ENCODE peak calls at places on chromosomes 6 and 20, in five cellular contexts. Z is ELR, F is NCI-H510A, A is bronchial epithelial cell, R is NCI-H460. S is an unnamed sample.

GRCh38 chr20:33549229-33549628 is 59.3 kb downstream of the CBFA2T2 start:
- DNase-seq in F (no peak), Z (no peak), R (no peak), A (no peak), S (no peak)

GRCh38 chr6:157605484-157605883 is 217.6 kb upstream of the SNX9 start:
- DNase-seq in Z (no peak), F (no peak), R (no peak), A (no peak), S (no peak)

GRCh38 chr20:8033447-8033846 is 13.9 kb upstream of the TMX4 start:
- DNase-seq in R (no peak), Z (no peak), A (no peak), F (no peak), S (no peak)

GRCh38 chr20:57464642-57465211 is 60.2 kb downstream of the CTCFL start:
- DNase-seq in F (no peak), A (peak), Z (peak), R (peak), S (peak)

GRCh38 chr20:57686931-57687652 is 22.7 kb downstream of the PMEPA1 start:
- DNase-seq in R (no peak), Z (no peak), A (peak), F (no peak), S (peak)

GRCh38 chr6:132733814-132734213 is 20.0 kb upstream of the VNN1 start:
- DNase-seq in F (no peak), Z (no peak), A (peak), R (no peak), S (peak)

GRCh38 chr6:163260111-163260895 is 154.2 kb upstream of the QKI start:
- DNase-seq in Z (peak), F (no peak), R (no peak), A (no peak), S (no peak)

GRCh38 chr6:130473886-130474285 is 108.1 kb downstream of the TMEM200A start:
- DNase-seq in Z (peak), F (no peak), A (peak), R (no peak), S (peak)

GRCh38 chr6:27830212-27830664 is 82.0 kb downstream of the OR2B2 start:
- DNase-seq in Z (no peak), F (no peak), R (no peak), A (peak), S (peak)

GRCh38 chr6:39357998-39358686 is 35.6 kb upstream of the KCNK16 start:
- DNase-seq in F (peak), A (peak), Z (peak), R (no peak), S (peak)

GRCh38 chr6:30691208-30691872 is 556 bp upstream of the NRM start:
- DNase-seq in F (no peak), R (no peak), Z (no peak), A (no peak), S (no peak)

GRCh38 chr6:27268803-27269202 is 21.3 kb downstream of the PRSS16 start:
- DNase-seq in R (no peak), F (no peak), A (no peak), Z (no peak), S (no peak)

GRCh38 chr20:45011108-45011526 is 44.8 kb downstream of the STK4 start:
- DNase-seq in A (peak), F (no peak), Z (peak), R (peak), S (peak)

GRCh38 chr6:16319813-16320532 is 81.6 kb downstream of the GMPR start:
- DNase-seq in Z (peak), A (peak), F (no peak), R (no peak), S (peak)

GRCh38 chr20:48469026-48469425 is 358.8 kb downstream of the PREX1 start:
- DNase-seq in A (no peak), Z (no peak), F (no peak), R (no peak), S (no peak)

GRCh38 chr20:38228436-38228835 is 32.1 kb downstream of the KIAA1755 start:
- DNase-seq in A (no peak), Z (peak), R (no peak), F (no peak), S (no peak)

GRCh38 chr20:47600967-47601547 is 99.4 kb downstream of the NCOA3 start:
- DNase-seq in A (no peak), Z (no peak), R (no peak), F (no peak), S (no peak)

GRCh38 chr6:32367641-32368040 is 4.1 kb downstream of the TSBP1 start:
- DNase-seq in A (no peak), F (no peak), Z (no peak), R (no peak), S (no peak)

GRCh38 chr20:9087531-9088217 is 18.8 kb downstream of the PLCB4 start:
- DNase-seq in A (no peak), R (no peak), Z (no peak), F (peak), S (no peak)

GRCh38 chr20:33684533-33685327 is 1.5 kb downstream of the E2F1 start:
- DNase-seq in R (no peak), F (no peak), A (no peak), Z (peak), S (no peak)

GRCh38 chr20:36653456-36653855 is 7.5 kb upstream of the SLA2 start:
- DNase-seq in Z (no peak), F (no peak), A (no peak), R (no peak), S (no peak)

GRCh38 chr20:53070714-53071392 is 98.7 kb downstream of the TSHZ2 start:
- DNase-seq in Z (no peak), R (no peak), F (no peak), A (peak), S (peak)

GRCh38 chr6:63245908-63246307 is 34.6 kb downstream of the FKBP1C start:
- DNase-seq in Z (no peak), F (no peak), A (no peak), R (no peak), S (peak)

GRCh38 chr20:32370897-32371296 is 12.8 kb downstream of the ASXL1 start:
- DNase-seq in A (no peak), R (no peak), F (no peak), Z (no peak), S (no peak)

GRCh38 chr20:50066161-50066834 is 46.7 kb downstream of the UBE2V1 start:
- DNase-seq in A (no peak), Z (no peak), R (no peak), F (no peak), S (no peak)

S was measured in MCF 10A.